ENCODE peak calls at places on chromosome 11, in ten cellular contexts. A, R, B, E, P, V, O, T, H and N are unnamed samples.

GRCh38 chr11:132941024-132941646 is 591.2 kb downstream of the OPCML start:
- DNase-seq in A (peak; percentile 66), R (no peak), B (no peak), E (no peak), P (peak; percentile 26), V (peak; percentile 14), O (no peak), T (no peak), H (no peak), N (no peak)

GRCh38 chr11:94020777-94021615 is at the start of gene HEPHL1:
- DNase-seq in A (peak; percentile 59), R (no peak), B (no peak), E (no peak), P (peak; percentile 57), V (peak; percentile 97), O (no peak), T (no peak), H (no peak), N (no peak)

GRCh38 chr11:76657139-76657823 is 13.3 kb downstream of the LRRC32 start:
- DNase-seq in A (no peak), R (no peak), B (peak; percentile 22), E (peak; percentile 21), P (no peak), V (no peak), O (peak; percentile 57), T (no peak), H (peak; percentile 50), N (no peak)

GRCh38 chr11:28727254-28727653 is 619.1 kb downstream of the METTL15 start:
- DNase-seq in A (no peak), R (no peak), B (no peak), E (no peak), P (peak; percentile 66), V (no peak), O (no peak), T (no peak), H (no peak), N (no peak)

GRCh38 chr11:135033545-135033944 is 621.5 kb upstream of the B3GAT1 start:
- DNase-seq in A (peak; percentile 86), R (no peak), B (no peak), E (no peak), P (peak; percentile 0), V (no peak), O (no peak), T (no peak), H (no peak), N (peak; percentile 27)

GRCh38 chr11:548700-549603 is 11.6 kb downstream of the LMNTD2 start:
- DNase-seq in A (no peak), R (no peak), B (no peak), E (no peak), P (peak; percentile 25), V (no peak), O (no peak), T (peak; percentile 68), H (no peak), N (no peak)

GRCh38 chr11:121591405-121592033 is 138.8 kb upstream of the SORL1-AS1 start:
- DNase-seq in A (peak; percentile 89), R (peak; percentile 61), B (peak; percentile 56), E (peak; percentile 70), P (peak; percentile 60), V (peak; percentile 65), O (peak; percentile 74), T (no peak), H (peak; percentile 74), N (no peak)

GRCh38 chr11:114953039-114953438 is 274.7 kb downstream of the NXPE2 start:
- DNase-seq in A (peak; percentile 60), R (no peak), B (no peak), E (no peak), P (no peak), V (no peak), O (no peak), T (no peak), H (no peak), N (no peak)

GRCh38 chr11:3201112-3201581 is 17.5 kb downstream of the MRGPRG start:
- DNase-seq in A (no peak), R (no peak), B (no peak), E (peak; percentile 13), P (no peak), V (no peak), O (peak; percentile 44), T (no peak), H (no peak), N (no peak)

GRCh38 chr11:60348116-60348515 is 21.1 kb downstream of the MS4A6E start:
- DNase-seq in A (peak; percentile 51), R (no peak), B (no peak), E (no peak), P (no peak), V (no peak), O (no peak), T (no peak), H (no peak), N (no peak)

GRCh38 chr11:117908261-117908895 is 20.8 kb downstream of the TMPRSS13 start:
- DNase-seq in A (no peak), R (no peak), B (no peak), E (no peak), P (no peak), V (no peak), O (no peak), T (no peak), H (peak; percentile 53), N (no peak)

GRCh38 chr11:117905524-117905923 is 23.7 kb downstream of the TMPRSS13 start:
- DNase-seq in A (no peak), R (no peak), B (no peak), E (no peak), P (no peak), V (no peak), O (no peak), T (no peak), H (peak; percentile 40), N (no peak)

GRCh38 chr11:117908959-117909610 is 20.1 kb downstream of the TMPRSS13 start:
- DNase-seq in A (peak; percentile 37), R (no peak), B (no peak), E (no peak), P (no peak), V (no peak), O (peak; percentile 32), T (no peak), H (no peak), N (no peak)

GRCh38 chr11:117906710-117907109 is 22.5 kb downstream of the TMPRSS13 start:
- DNase-seq in A (no peak), R (no peak), B (no peak), E (no peak), P (no peak), V (no peak), O (no peak), T (no peak), H (no peak), N (no peak)

GRCh38 chr11:117907276-117908110 is 21.7 kb downstream of the TMPRSS13 start:
- DNase-seq in A (peak; percentile 85), R (peak; percentile 94), B (peak; percentile 95), E (peak; percentile 82), P (peak; percentile 93), V (peak; percentile 96), O (peak; percentile 85), T (no peak), H (peak; percentile 92), N (peak; percentile 85)
- H3K4me3 ChIP-seq in A (peak overlapping the region; percentile 45), R (peak overlapping the region; percentile 39), B (no peak overlapping the region), E (no peak overlapping the region), P (no peak overlapping the region), V (peak overlapping the region; percentile 19), O (no peak overlapping the region), T (no peak overlapping the region), H (no peak overlapping the region), N (peak overlapping the region; percentile 39)

GRCh38 chr11:117428856-117429229 is 101.2 kb downstream of the CEP164 start:
- DNase-seq in A (peak; percentile 37), R (no peak), B (no peak), E (no peak), P (no peak), V (no peak), O (no peak), T (no peak), H (no peak), N (no peak)
- TF ChIP-seq CTCF in A (peak; percentile 41), R (no peak), B (no peak), E (no peak), P (no peak), V (no peak), O (no peak), T (no peak), H (no peak), N (peak; percentile 6)

GRCh38 chr11:32434116-32434386 is 1.3 kb downstream of the WT1 start:
- DNase-seq in A (no peak), R (no peak), B (no peak), E (no peak), P (no peak), V (no peak), O (no peak), T (no peak), H (no peak), N (no peak)
- H3K4me3 ChIP-seq in A (peak overlapping the region; percentile 50), R (no peak overlapping the region), B (peak overlapping the region; percentile 87), E (peak overlapping the region; percentile 23), P (no peak overlapping the region), V (no peak overlapping the region), O (peak overlapping the region; percentile 44), T (no peak overlapping the region), H (no peak overlapping the region), N (no peak overlapping the region)

GRCh38 chr11:12884751-12885318 is 124.3 kb upstream of the RASSF10 start:
- DNase-seq in A (no peak), R (no peak), B (no peak), E (no peak), P (no peak), V (no peak), O (no peak), T (no peak), H (peak; percentile 86), N (no peak)

GRCh38 chr11:12876988-12877387 is 132.1 kb upstream of the RASSF10 start:
- DNase-seq in A (no peak), R (no peak), B (no peak), E (no peak), P (no peak), V (no peak), O (no peak), T (no peak), H (no peak), N (no peak)

GRCh38 chr11:12876340-12876739 is 132.8 kb upstream of the RASSF10 start:
- DNase-seq in A (no peak), R (no peak), B (no peak), E (no peak), P (peak; percentile 49), V (no peak), O (no peak), T (no peak), H (peak; percentile 82), N (no peak)

GRCh38 chr11:12882670-12883069 is 126.4 kb upstream of the RASSF10 start:
- DNase-seq in A (no peak), R (no peak), B (no peak), E (no peak), P (no peak), V (no peak), O (no peak), T (no peak), H (no peak), N (no peak)

GRCh38 chr11:12880327-12880726 is 128.8 kb upstream of the RASSF10 start:
- DNase-seq in A (no peak), R (no peak), B (no peak), E (no peak), P (no peak), V (no peak), O (no peak), T (no peak), H (no peak), N (no peak)
- TF ChIP-seq CTCF in A (no peak), R (no peak), B (no peak), E (no peak), P (no peak), V (no peak), O (no peak), T (no peak), H (no peak), N (no peak)

DNA sequence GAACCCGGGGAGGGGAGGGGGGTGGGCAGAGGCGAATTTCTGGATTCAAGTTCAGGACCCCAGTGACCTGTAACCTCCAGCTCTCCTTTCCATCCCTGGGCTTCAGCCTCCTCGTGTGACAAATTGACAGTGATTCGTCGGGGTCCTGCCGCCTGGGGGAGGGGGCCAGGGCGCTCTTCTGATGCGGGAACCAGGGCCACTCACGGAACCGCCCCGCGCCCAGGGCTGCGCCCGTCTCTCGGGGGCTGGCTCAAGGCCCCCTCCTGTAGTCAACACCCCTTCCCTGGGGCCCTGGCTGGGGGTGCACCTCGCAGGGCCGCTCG is 92.8 kb upstream of the ANO1 start:
- DNase-seq in A (peak; percentile 12), R (no peak), B (no peak), E (no peak), P (no peak), V (no peak), O (no peak), T (no peak), H (no peak), N (no peak)
- H3K4me3 ChIP-seq in A (peak overlapping the region; percentile 75), R (no peak overlapping the region), B (peak overlapping the region; percentile 21), E (peak overlapping the region; percentile 61), P (no peak overlapping the region), V (peak overlapping the region; percentile 72), O (peak overlapping the region; percentile 33), T (peak overlapping the region; percentile 29), H (no peak overlapping the region), N (no peak overlapping the region)